ENCODE peak calls at places on chromosomes 7 and 10, in five cellular contexts. H is heart right ventricle, C is RWPE1, B is left ventricle myocardium inferior, D is HCT116. E is an unnamed sample.

GRCh38 chr10:18378766-18379165 is 238.5 kb downstream of the CACNB2 start:
- DNase-seq in H (peak), B (peak), C (no peak), D (no peak), E (no peak)

GRCh38 chr7:26188291-26188999 is 12.1 kb downstream of the HNRNPA2B1 start:
- DNase-seq in B (no peak), D (no peak), C (no peak), H (no peak), E (no peak)

GRCh38 chr7:28258240-28258639 is 77.6 kb upstream of the JAZF1 start:
- DNase-seq in B (no peak), C (no peak), H (no peak), D (no peak), E (no peak)

GRCh38 chr10:31343009-31343408 is 24.0 kb downstream of the ZEB1 start:
- DNase-seq in B (no peak), H (no peak), D (no peak), C (no peak), E (no peak)

GRCh38 chr10:12077580-12078180 is 8.9 kb downstream of the DHTKD1 start:
- DNase-seq in C (no peak), H (no peak), D (no peak), B (no peak), E (no peak)

GRCh38 chr10:29392376-29393021 is 103.6 kb downstream of the LYZL1 start:
- DNase-seq in C (peak), D (no peak), B (no peak), H (no peak), E (peak)

GRCh38 chr7:95861041-95861440 is 88.7 kb downstream of the DYNC1I1 start:
- DNase-seq in D (no peak), H (no peak), C (no peak), B (no peak), E (no peak)

GRCh38 chr10:120819366-120819765 is 31.8 kb upstream of the WDR11 start:
- DNase-seq in C (no peak), D (no peak), B (no peak), H (no peak), E (no peak)

GRCh38 chr7:831596-832291 is 532 bp upstream of the SUN1 start:
- DNase-seq in C (peak), H (no peak), B (no peak), D (peak), E (peak)

GRCh38 chr10:33248638-33249037 is 85.8 kb downstream of the NRP1 start:
- DNase-seq in B (no peak), D (no peak), H (no peak), C (peak), E (no peak)

GRCh38 chr7:93765475-93765874 is 125.1 kb downstream of the TFPI2 start:
- DNase-seq in D (no peak), C (no peak), B (no peak), H (no peak), E (no peak)

GRCh38 chr10:22770270-22770669 is 55.9 kb upstream of the PIP4K2A start:
- DNase-seq in H (no peak), D (no peak), B (no peak), C (no peak), E (no peak)

GRCh38 chr7:134514106-134514505 is 13.3 kb upstream of the AKR1B10 start:
- DNase-seq in C (no peak), D (no peak), H (no peak), B (no peak), E (no peak)

GRCh38 chr7:124575181-124575580 is 190.4 kb downstream of the GPR37 start:
- DNase-seq in C (no peak), D (no peak), H (no peak), B (no peak), E (no peak)

GRCh38 chr10:3651969-3652653 is 132.9 kb downstream of the KLF6 start:
- DNase-seq in D (no peak), B (no peak), H (no peak), C (no peak), E (no peak)

GRCh38 chr7:98733036-98733435 is 116.0 kb downstream of the NPTX2 start:
- DNase-seq in D (peak), C (peak), H (no peak), B (no peak), E (peak)

GRCh38 chr7:132351858-132352539 is 224.3 kb downstream of the PLXNA4 start:
- DNase-seq in H (no peak), B (no peak), C (no peak), D (no peak), E (no peak)

DNA sequence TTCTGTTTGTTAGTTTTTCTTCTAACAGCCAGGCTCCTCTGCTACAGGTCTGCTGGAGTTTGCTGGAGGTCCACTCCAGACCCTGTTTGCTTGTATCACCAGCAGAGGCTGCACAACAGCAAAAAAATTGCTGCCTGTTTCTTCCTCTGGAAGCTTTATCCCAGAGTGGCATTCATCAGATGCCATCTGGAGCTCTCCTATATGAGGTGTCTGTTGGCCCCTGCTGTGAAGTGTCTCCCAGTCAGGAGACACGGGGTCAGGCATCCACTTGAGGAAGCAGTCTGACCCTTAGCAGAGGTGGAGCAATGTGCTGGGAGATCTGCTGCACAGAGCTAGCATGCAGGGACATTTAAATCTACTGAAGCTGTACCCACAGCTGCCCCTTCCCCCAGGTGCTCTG is 26.7 kb upstream of the CROT start:
- DNase-seq in H (no peak), D (no peak), B (no peak), C (no peak), E (no peak)
- TF ChIP-seq CTCF in H (no peak), D (no peak), B (no peak), C (no peak), E (no peak)

GRCh38 chr10:70761031-70761601 is 24.1 kb downstream of the TBATA start:
- DNase-seq in D (no peak), C (no peak), B (no peak), H (no peak), E (peak)
- TF ChIP-seq CTCF in D (no peak), C (no peak), B (peak), H (no peak), E (peak)

GRCh38 chr10:131314148-131314547 is 2.6 kb upstream of the TCERG1L start:
- DNase-seq in D (no peak), C (no peak), B (no peak), H (no peak), E (no peak)

GRCh38 chr10:131311661-131312260 is at the start of gene TCERG1L:
- DNase-seq in D (no peak), C (no peak), B (no peak), H (no peak), E (peak)

GRCh38 chr10:131310904-131311660 is 439 bp downstream of the TCERG1L start:
- DNase-seq in C (no peak), D (no peak), H (no peak), B (no peak), E (peak)

GRCh38 chr10:131313377-131313776 is 1.9 kb upstream of the TCERG1L start:
- DNase-seq in D (no peak), C (no peak), B (no peak), H (no peak), E (no peak)

DNA sequence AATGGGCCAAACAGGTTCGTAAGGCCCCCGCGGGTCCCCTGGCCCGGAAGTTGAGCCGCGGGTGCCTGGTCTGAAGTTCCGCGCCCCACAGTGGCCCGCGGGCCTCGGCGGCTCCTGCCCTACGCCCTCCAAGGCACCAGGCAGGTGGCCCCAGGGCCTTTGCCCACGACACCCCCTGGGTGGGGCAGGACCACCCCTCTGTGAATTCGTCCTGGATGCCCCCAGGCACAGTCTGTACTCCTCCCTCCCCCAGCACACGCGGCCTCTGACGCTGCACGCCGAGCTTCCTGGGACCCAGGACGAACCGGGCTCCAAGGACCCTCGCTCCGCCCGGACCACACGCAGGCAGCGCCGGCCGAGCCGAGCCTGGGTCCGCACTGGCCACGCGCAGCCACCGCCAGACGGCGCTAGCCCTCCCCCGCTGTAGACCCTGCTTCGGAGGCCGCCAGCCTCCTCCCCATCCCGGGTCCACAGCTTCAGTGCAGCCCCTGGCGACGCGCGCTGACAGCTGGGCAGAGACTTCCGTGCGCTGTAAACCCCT is 810 bp upstream of the TCERG1L start:
- DNase-seq in B (no peak), H (no peak), D (no peak), C (no peak), E (peak)
- TF ChIP-seq CTCF in B (peak), H (no peak), D (no peak), C (no peak), E (peak)

GRCh38 chr7:5549096-5549896 is 125.7 kb upstream of the TNRC18 start:
- DNase-seq in C (peak), H (no peak), B (peak), D (peak), E (peak)
- TF ChIP-seq CTCF in C (no peak), H (no peak), B (no peak), D (no peak), E (no peak)

GRCh38 chr10:124125305-124126116 is 32.1 kb upstream of the CHST15 start:
- DNase-seq in C (peak), H (no peak), D (peak), B (no peak), E (peak)
- TF ChIP-seq CTCF in C (no peak), H (peak), D (peak), B (peak), E (peak)

DNA sequence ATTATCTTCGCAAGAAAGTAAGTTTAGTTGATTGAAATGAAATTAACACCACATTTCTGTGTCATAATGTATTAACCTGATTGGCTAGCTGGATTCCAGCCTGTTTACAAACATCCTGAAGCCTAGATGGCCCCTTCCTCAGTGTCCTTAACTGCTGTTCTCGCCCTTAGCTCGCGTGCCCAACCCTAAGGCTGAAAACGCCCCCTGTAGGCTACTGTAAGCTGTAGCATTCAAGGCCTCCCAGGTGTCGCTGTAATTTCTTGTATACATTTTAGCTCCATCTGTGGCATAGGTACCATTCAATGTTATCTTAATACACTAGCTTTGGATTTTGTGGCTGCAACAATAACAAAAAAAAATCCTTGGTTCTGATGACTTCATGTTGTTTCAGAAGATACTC is 191.6 kb downstream of the MGMT start:
- DNase-seq in B (no peak), H (no peak), D (no peak), C (no peak), E (no peak)
- TF ChIP-seq CTCF in B (peak), H (peak), D (peak), C (no peak), E (peak)

DNA sequence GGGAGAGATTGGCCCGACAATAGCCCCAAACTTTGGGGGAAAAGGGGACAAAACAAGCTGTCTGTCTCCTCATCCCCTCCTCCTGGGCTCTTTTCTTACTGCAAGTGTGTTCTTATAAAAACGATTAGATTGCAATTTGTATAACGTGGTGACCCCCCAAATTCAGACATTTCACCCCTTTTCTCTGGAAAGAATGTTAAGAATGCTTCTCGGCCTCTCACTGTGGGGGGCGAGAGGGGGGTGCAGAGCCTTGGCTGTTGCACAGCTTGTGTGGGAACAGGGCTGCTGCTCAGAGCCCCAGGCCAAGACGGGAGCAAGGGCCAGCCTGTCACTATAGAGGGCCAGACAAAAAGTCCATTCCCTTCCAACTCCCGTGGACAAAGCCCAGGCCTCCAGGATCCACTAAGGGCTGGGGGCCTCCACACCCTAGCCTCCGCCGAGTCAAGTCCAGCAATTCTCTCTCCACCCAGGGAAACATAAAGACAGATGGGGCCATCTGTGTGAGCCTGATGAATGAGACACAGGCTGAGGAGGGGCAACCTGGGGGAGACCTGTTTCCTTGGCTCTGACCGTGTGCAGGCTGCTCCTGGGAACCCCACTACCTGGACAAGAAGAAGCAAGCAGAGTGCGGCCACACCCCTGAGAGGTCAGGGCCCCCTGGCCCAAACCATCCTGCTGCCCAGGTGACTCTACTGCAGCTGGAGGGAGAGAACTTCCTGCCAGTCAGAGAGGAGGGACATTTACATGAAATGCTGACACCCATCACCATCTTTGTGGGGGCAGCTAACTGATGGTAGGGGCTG is 27.0 kb downstream of the DPCD start:
- DNase-seq in D (no peak), B (no peak), H (no peak), C (no peak), E (no peak)
- TF ChIP-seq CTCF in D (no peak), B (no peak), H (no peak), C (no peak), E (no peak)

GRCh38 chr7:151875862-151876111 is 1.1 kb downstream of the PRKAG2 start:
- DNase-seq in B (no peak), D (no peak), C (no peak), H (no peak), E (peak)

GRCh38 chr7:151877911-151878835 is 1.3 kb upstream of the PRKAG2 start:
- DNase-seq in D (no peak), C (no peak), H (no peak), B (no peak), E (no peak)

GRCh38 chr7:151876112-151876898 is 610 bp downstream of the PRKAG2 start:
- DNase-seq in D (no peak), C (peak), H (peak), B (peak), E (peak)

GRCh38 chr7:151880688-151881087 is 3.8 kb upstream of the PRKAG2 start:
- DNase-seq in C (no peak), H (no peak), B (no peak), D (no peak), E (no peak)

GRCh38 chr7:151876899-151877777 is at the start of gene PRKAG2:
- DNase-seq in B (peak), C (peak), H (peak), D (no peak), E (peak)
- TF ChIP-seq CTCF in B (peak), C (peak), H (no peak), D (no peak), E (peak)

GRCh38 chr7:142519077-142519789 is 230.0 kb upstream of the PRSS1 start:
- DNase-seq in C (no peak), H (no peak), B (no peak), D (no peak), E (no peak)
- TF ChIP-seq CTCF in C (no peak), H (no peak), B (no peak), D (no peak), E (no peak)

DNA sequence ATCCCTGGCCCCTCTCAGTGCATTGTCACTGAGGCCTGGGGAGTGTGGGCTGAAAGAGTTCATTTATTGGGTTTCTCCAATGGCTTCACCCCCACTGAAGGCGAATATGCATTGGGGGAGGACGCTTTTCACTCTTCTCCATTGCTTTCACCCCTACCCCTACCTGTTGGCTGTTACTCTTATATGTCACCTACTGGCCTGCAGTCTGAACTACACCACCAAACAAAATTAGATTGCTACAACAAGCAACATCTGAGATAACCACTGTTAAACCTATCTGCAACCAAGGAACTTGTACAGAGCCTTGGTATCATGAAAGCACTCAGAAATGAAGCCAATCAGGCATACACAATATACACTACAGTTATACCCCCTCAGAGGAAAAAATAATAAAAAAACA is 203.7 kb downstream of the REEP3 start:
- DNase-seq in B (no peak), C (no peak), D (no peak), H (no peak), E (no peak)
- TF ChIP-seq CTCF in B (no peak), C (no peak), D (peak), H (no peak), E (no peak)